ENCODE peak calls at places on chromosomes 16 and 17, in eight cellular contexts. L, Q, J, F, T, D, N and S are unnamed samples.

GRCh38 chr17:80257716-80258213 is 2.9 kb upstream of the RNF213 start:
- DNase-seq in L (no peak), Q (no peak), J (no peak), F (no peak), T (no peak), D (peak), N (no peak), S (no peak)

GRCh38 chr17:79601604-79602420 is 9.0 kb downstream of the RBFOX3 start:
- DNase-seq in L (no peak), Q (no peak), J (no peak), F (no peak), T (no peak), D (no peak), N (no peak), S (no peak)

GRCh38 chr16:84557504-84557903 is 53.0 kb upstream of the MEAK7 start:
- DNase-seq in L (no peak), Q (no peak), J (no peak), F (no peak), T (no peak), D (peak), N (no peak), S (no peak)

GRCh38 chr16:90031931-90032663 is 12.8 kb upstream of the DBNDD1 start:
- DNase-seq in L (no peak), Q (peak), J (no peak), F (peak), T (peak), D (no peak), N (peak), S (peak)

GRCh38 chr17:16938031-16938430 is 33.9 kb downstream of the TNFRSF13B start:
- DNase-seq in L (no peak), Q (no peak), J (no peak), F (no peak), T (no peak), D (no peak), N (no peak), S (no peak)

GRCh38 chr17:28182559-28182958 is 136.4 kb upstream of the TMEM97 start:
- DNase-seq in L (no peak), Q (no peak), J (no peak), F (peak), T (no peak), D (no peak), N (no peak), S (no peak)

GRCh38 chr16:21277927-21278706 is at the start of gene CRYM:
- DNase-seq in L (peak), Q (peak), J (peak), F (peak), T (peak), D (peak), N (no peak), S (no peak)

GRCh38 chr16:2515180-2515803 is 1.5 kb downstream of the ATP6V0C start:
- DNase-seq in L (no peak), Q (no peak), J (no peak), F (peak), T (no peak), D (no peak), N (no peak), S (no peak)

GRCh38 chr17:19380551-19381284 is 2.4 kb downstream of the MAPK7 start:
- DNase-seq in L (no peak), Q (no peak), J (no peak), F (no peak), T (no peak), D (no peak), N (no peak), S (no peak)

GRCh38 chr17:3447625-3448024 is 14.0 kb upstream of the OR1E2 start:
- DNase-seq in L (no peak), Q (peak), J (peak), F (no peak), T (no peak), D (peak), N (no peak), S (no peak)

GRCh38 chr16:80948886-80949502 is 57.7 kb downstream of the CMC2 start:
- DNase-seq in L (no peak), Q (peak), J (peak), F (no peak), T (peak), D (peak), N (peak), S (peak)

GRCh38 chr17:47615766-47616424 is 33.8 kb upstream of the KPNB1 start:
- DNase-seq in L (no peak), Q (peak), J (peak), F (peak), T (peak), D (no peak), N (peak), S (no peak)

GRCh38 chr16:87700406-87701065 is 65.2 kb downstream of the KLHDC4 start:
- DNase-seq in L (no peak), Q (no peak), J (no peak), F (no peak), T (no peak), D (no peak), N (no peak), S (no peak)

GRCh38 chr17:7887038-7887481 is 1.5 kb upstream of the CHD3 start:
- DNase-seq in L (no peak), Q (no peak), J (no peak), F (no peak), T (no peak), D (peak), N (no peak), S (peak)

GRCh38 chr17:46191332-46192210 is 1.7 kb downstream of the KANSL1 start:
- DNase-seq in L (peak), Q (peak), J (peak), F (peak), T (peak), D (peak), N (no peak), S (no peak)

GRCh38 chr17:11935734-11936406 is 61.4 kb downstream of the ZNF18 start:
- DNase-seq in L (peak), Q (peak), J (peak), F (no peak), T (peak), D (peak), N (peak), S (peak)

GRCh38 chr16:88888778-88889387 is 22.4 kb upstream of the PABPN1L start:
- DNase-seq in L (no peak), Q (no peak), J (no peak), F (no peak), T (no peak), D (no peak), N (no peak), S (no peak)

GRCh38 chr17:70869402-70870085 is 700.2 kb downstream of the KCNJ2 start:
- DNase-seq in L (no peak), Q (no peak), J (no peak), F (no peak), T (no peak), D (no peak), N (no peak), S (no peak)

GRCh38 chr16:56841233-56841632 is 23.8 kb upstream of the SLC12A3 start:
- DNase-seq in L (no peak), Q (peak), J (no peak), F (no peak), T (no peak), D (no peak), N (peak), S (no peak)

GRCh38 chr17:83064732-83065659 is 14.4 kb upstream of the METRNL start:
- DNase-seq in L (peak), Q (no peak), J (no peak), F (no peak), T (no peak), D (peak), N (no peak), S (peak)

GRCh38 chr17:35167666-35168065 is 20.0 kb downstream of the UNC45B start:
- DNase-seq in L (no peak), Q (peak), J (no peak), F (peak), T (no peak), D (no peak), N (peak), S (peak)

GRCh38 chr17:55513885-55514590 is 2.8 kb upstream of the SMIM36 start:
- DNase-seq in L (peak), Q (peak), J (peak), F (peak), T (peak), D (peak), N (peak), S (peak)

GRCh38 chr16:9102379-9102778 is 10.9 kb downstream of the HAPSTR1 start:
- DNase-seq in L (peak), Q (peak), J (no peak), F (peak), T (no peak), D (no peak), N (peak), S (no peak)

GRCh38 chr16:8962393-8963009 is 1.2 kb downstream of the USP7 start:
- DNase-seq in L (peak), Q (no peak), J (peak), F (peak), T (peak), D (no peak), N (no peak), S (no peak)

GRCh38 chr16:51002889-51003490 is 148.1 kb downstream of the SALL1 start:
- DNase-seq in L (no peak), Q (no peak), J (no peak), F (no peak), T (no peak), D (no peak), N (no peak), S (no peak)

GRCh38 chr17:63881935-63882601 is at the start of gene GH2:
- DNase-seq in L (peak), Q (peak), J (peak), F (peak), T (peak), D (peak), N (peak), S (no peak)

GRCh38 chr17:81561494-81561885 is 9.3 kb upstream of the FAAP100 start:
- DNase-seq in L (no peak), Q (peak), J (no peak), F (peak), T (peak), D (no peak), N (peak), S (no peak)

GRCh38 chr16:1825864-1826690 is 548 bp downstream of the HAGH start:
- DNase-seq in L (no peak), Q (no peak), J (peak), F (peak), T (peak), D (no peak), N (peak), S (no peak)

GRCh38 chr17:2893422-2893914 is 97.2 kb downstream of the RAP1GAP2 start:
- DNase-seq in L (peak), Q (no peak), J (no peak), F (no peak), T (no peak), D (peak), N (no peak), S (peak)

GRCh38 chr17:4365628-4366311 is 705 bp downstream of the UBE2G1 start:
- DNase-seq in L (no peak), Q (no peak), J (peak), F (peak), T (peak), D (peak), N (no peak), S (no peak)

GRCh38 chr17:81536299-81537290 is 8.4 kb downstream of the FSCN2 start:
- DNase-seq in L (no peak), Q (no peak), J (no peak), F (no peak), T (no peak), D (no peak), N (peak), S (no peak)

DNA sequence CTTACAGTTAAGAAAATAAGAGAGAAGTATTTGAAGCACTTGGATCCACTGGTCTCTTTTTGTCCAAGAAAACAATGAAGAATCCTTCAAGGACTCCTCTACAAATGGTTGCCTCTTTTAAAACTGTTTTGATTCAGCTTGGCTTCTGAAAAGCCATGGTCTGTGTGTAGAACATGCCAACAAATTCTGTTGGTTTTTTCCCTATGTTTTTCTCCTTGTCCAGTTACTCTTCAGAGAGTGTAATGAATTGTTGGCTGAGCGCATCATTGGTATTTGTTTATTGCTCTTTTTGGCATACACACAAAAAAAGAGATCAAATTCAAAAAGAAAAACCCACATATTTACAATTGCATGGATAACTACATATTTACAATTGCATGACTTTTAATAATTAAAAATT is at the start of gene ABCA10:
- DNase-seq in L (no peak), Q (peak), J (no peak), F (peak), T (no peak), D (no peak), N (peak), S (no peak)
- H3K4me2 ChIP-seq in L (no peak), Q (no peak), J (peak), F (no peak), T (no peak), D (no peak), N (no peak), S (no peak)

GRCh38 chr16:674968-675883 is at the start of gene RHBDL1:
- DNase-seq in L (no peak), Q (peak), J (no peak), F (peak), T (no peak), D (peak), N (peak), S (no peak)
- H3K4me2 ChIP-seq in L (no peak), Q (peak), J (no peak), F (peak), T (peak), D (peak), N (peak), S (peak)

GRCh38 chr17:78596871-78597635 is 19.9 kb upstream of the DNAH17 start:
- DNase-seq in L (no peak), Q (no peak), J (no peak), F (peak), T (no peak), D (no peak), N (no peak), S (no peak)
- H3K4me2 ChIP-seq in L (no peak), Q (no peak), J (no peak), F (no peak), T (no peak), D (no peak), N (no peak), S (no peak)

DNA sequence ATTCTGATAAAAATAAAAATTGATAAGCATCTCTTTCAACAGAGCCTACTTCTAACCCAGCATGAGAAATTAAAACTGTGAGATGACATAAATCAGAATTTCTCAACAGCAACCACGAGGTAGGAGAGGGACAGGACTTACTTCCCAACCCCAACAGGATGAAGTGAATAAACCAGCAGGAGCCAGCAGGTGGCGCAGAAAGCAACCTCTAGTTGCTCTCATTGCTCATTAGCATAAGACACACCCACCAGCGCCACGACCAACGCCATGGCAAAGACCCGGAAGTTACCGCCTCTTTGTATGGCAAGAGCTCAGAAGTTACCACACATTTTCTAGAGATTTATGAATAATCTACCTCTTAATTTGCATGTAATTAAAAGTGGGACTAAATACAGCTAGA is 189.4 kb upstream of the CDH8 start:
- DNase-seq in L (peak), Q (no peak), J (peak), F (peak), T (no peak), D (peak), N (no peak), S (peak)
- H3K4me2 ChIP-seq in L (peak), Q (no peak), J (no peak), F (no peak), T (no peak), D (no peak), N (no peak), S (peak)

GRCh38 chr16:25550647-25551046 is 141.1 kb upstream of the HS3ST4 start:
- DNase-seq in L (no peak), Q (no peak), J (no peak), F (no peak), T (no peak), D (no peak), N (no peak), S (no peak)
- H3K4me2 ChIP-seq in L (no peak), Q (no peak), J (no peak), F (no peak), T (no peak), D (no peak), N (no peak), S (no peak)

DNA sequence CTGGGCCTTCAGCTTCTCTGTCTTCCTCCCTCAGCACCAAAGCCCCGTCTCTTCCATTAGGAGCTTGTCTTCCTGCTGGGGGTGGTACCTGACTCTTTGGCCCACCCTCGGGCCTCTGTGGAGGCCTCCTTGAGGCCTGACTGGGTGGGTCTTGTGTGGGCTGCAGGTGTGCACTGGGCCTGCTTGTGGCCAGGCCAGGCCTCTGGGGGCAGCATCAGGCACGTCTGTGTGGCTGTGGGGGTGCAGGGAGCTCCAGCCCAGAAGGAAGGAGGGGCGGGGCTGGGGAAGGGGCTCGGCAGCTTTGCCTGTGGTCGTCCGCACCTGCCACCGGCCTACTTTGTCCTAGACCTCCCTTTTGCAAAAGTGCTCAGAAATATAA is 7.0 kb downstream of the PIGQ start:
- DNase-seq in L (no peak), Q (no peak), J (no peak), F (no peak), T (no peak), D (peak), N (no peak), S (no peak)
- H3K4me2 ChIP-seq in L (no peak), Q (no peak), J (no peak), F (no peak), T (no peak), D (no peak), N (no peak), S (no peak)

GRCh38 chr17:77875881-77876509 is 82.5 kb upstream of the TNRC6C start:
- DNase-seq in L (no peak), Q (no peak), J (peak), F (peak), T (no peak), D (no peak), N (peak), S (no peak)
- H3K4me2 ChIP-seq in L (no peak), Q (no peak), J (no peak), F (no peak), T (no peak), D (no peak), N (no peak), S (no peak)

DNA sequence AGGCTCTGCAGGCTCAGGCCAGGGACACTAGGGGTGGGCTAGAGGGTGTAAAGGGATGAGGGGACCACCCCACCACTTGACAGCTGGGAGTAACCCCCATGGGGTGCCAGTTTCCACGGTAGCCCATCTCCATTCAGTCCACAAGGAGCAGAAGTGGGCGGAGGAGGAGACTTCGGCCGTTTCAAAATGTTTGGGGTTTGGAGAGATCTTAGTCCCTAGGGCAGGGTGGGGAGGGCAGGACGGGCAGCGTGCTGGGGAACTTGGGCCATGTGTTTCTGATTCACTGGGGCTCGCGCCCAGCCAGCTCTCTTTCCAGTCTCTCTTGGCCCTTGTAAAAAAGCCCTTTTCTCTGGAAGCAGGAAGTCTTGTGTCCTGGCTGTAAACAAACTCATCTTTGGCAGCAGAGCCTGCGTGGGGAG is 8.3 kb downstream of the CYGB start:
- DNase-seq in L (peak), Q (peak), J (peak), F (peak), T (peak), D (no peak), N (peak), S (no peak)
- H3K4me2 ChIP-seq in L (peak), Q (peak), J (peak), F (peak), T (no peak), D (no peak), N (peak), S (peak)